ENCODE peak calls at places on chromosomes 16 and 17, in four cellular contexts. One of them, this sample, is unnamed.

GRCh38 chr16:3638916-3639644 is 15.4 kb upstream of the DNASE1 start:
- DNase-seq in Peyer's patch: peak
- DNase-seq in suprapubic skin: no peak
- DNase-seq in heart left ventricle: no peak
- DNase-seq in this sample: no peak

GRCh38 chr17:27226611-27227234 is 67.2 kb upstream of the WSB1 start:
- DNase-seq in Peyer's patch: peak
- DNase-seq in suprapubic skin: no peak
- DNase-seq in heart left ventricle: no peak
- DNase-seq in this sample: no peak

GRCh38 chr17:50582741-50583140 is 22.2 kb downstream of the CACNA1G start:
- DNase-seq in Peyer's patch: no peak
- DNase-seq in suprapubic skin: no peak
- DNase-seq in heart left ventricle: peak
- DNase-seq in this sample: no peak

GRCh38 chr17:60398227-60398959 is 6.5 kb upstream of the USP32 start:
- DNase-seq in Peyer's patch: peak
- DNase-seq in heart left ventricle: no peak
- DNase-seq in suprapubic skin: no peak
- DNase-seq in this sample: no peak

GRCh38 chr17:63631626-63632025 is 9.4 kb downstream of the MAP3K3 start:
- DNase-seq in Peyer's patch: no peak
- DNase-seq in suprapubic skin: no peak
- DNase-seq in heart left ventricle: no peak
- DNase-seq in this sample: no peak

GRCh38 chr17:46031440-46031839 is 32.4 kb downstream of the STH start:
- DNase-seq in Peyer's patch: no peak
- DNase-seq in heart left ventricle: no peak
- DNase-seq in suprapubic skin: no peak
- DNase-seq in this sample: no peak

GRCh38 chr17:3981455-3981854 is 17.2 kb upstream of the ATP2A3 start:
- DNase-seq in suprapubic skin: peak
- DNase-seq in heart left ventricle: no peak
- DNase-seq in Peyer's patch: no peak
- DNase-seq in this sample: no peak

GRCh38 chr17:17503566-17504130 is 7.5 kb upstream of the RASD1 start:
- DNase-seq in Peyer's patch: no peak
- DNase-seq in suprapubic skin: no peak
- DNase-seq in heart left ventricle: peak
- DNase-seq in this sample: no peak

GRCh38 chr16:2761886-2762583 is 9.6 kb downstream of the SRRM2 start:
- DNase-seq in heart left ventricle: no peak
- DNase-seq in Peyer's patch: no peak
- DNase-seq in suprapubic skin: no peak
- DNase-seq in this sample: no peak

GRCh38 chr17:40035162-40035559 is 19.0 kb downstream of the MED24 start:
- DNase-seq in heart left ventricle: no peak
- DNase-seq in Peyer's patch: no peak
- DNase-seq in suprapubic skin: no peak
- DNase-seq in this sample: no peak

GRCh38 chr16:9837481-9837880 is 344.7 kb downstream of the GRIN2A start:
- DNase-seq in heart left ventricle: no peak
- DNase-seq in suprapubic skin: no peak
- DNase-seq in Peyer's patch: no peak
- DNase-seq in this sample: no peak

GRCh38 chr17:66523378-66524174 is 221.2 kb downstream of the PRKCA start:
- DNase-seq in Peyer's patch: peak
- DNase-seq in suprapubic skin: no peak
- DNase-seq in heart left ventricle: no peak
- DNase-seq in this sample: no peak

GRCh38 chr16:3182608-3183444 is 5.2 kb upstream of the OR1F1 start:
- DNase-seq in heart left ventricle: no peak
- DNase-seq in Peyer's patch: peak
- DNase-seq in suprapubic skin: no peak
- DNase-seq in this sample: no peak

GRCh38 chr16:67029249-67030096 is 524 bp downstream of the CBFB start:
- DNase-seq in suprapubic skin: peak
- DNase-seq in heart left ventricle: peak
- DNase-seq in Peyer's patch: peak
- DNase-seq in this sample: peak

GRCh38 chr16:23959801-23960072 is 124.0 kb downstream of the PRKCB start:
- DNase-seq in suprapubic skin: no peak
- DNase-seq in Peyer's patch: no peak
- DNase-seq in heart left ventricle: no peak
- DNase-seq in this sample: no peak

GRCh38 chr16:2095315-2095853 is 40.3 kb downstream of the PKD1 start:
- DNase-seq in Peyer's patch: no peak
- DNase-seq in heart left ventricle: no peak
- DNase-seq in suprapubic skin: no peak
- DNase-seq in this sample: no peak

GRCh38 chr17:72631568-72631967 is 460.9 kb downstream of the SLC39A11 start:
- DNase-seq in suprapubic skin: no peak
- DNase-seq in heart left ventricle: no peak
- DNase-seq in Peyer's patch: no peak
- DNase-seq in this sample: no peak

DNA sequence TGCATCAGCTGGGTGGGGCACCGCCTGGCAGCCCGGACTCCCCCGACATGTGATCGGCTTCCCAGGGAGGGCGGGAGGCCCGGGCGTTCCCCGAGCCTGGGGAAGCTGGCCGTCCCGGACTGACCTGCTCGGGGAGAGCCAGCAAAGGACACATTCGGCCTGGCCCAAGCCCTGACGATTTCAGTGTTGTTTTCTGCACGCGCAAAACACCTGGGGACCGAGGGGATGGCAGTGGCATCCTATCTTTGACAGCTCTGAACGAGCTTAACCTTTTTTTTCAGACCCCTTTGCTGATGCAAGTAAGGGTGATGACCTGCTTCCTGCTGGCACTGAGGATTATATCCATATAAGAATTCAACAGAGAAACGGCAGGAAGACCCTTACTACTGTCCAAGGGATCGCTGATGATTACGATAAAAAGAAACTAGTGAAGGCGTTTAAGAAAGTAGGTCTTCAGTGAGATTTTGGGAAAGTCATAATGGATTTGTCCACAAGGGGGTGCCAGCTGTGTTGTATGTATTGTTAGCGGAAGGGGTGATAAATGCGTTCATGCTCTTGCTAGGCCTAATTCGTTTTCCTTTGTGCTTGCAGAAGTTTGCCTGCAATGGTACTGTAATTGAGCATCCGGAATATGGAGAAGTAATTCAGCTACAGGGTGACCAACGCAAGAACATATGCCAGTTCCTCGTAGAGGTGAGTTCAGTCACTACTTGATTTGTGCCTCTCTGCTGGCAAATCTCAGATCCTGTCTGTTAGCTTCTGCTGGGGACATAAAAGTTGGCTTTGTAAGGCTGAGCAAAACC is 1.0 kb downstream of the EIF1 start:
- DNase-seq in heart left ventricle: no peak
- DNase-seq in Peyer's patch: peak
- DNase-seq in suprapubic skin: no peak
- DNase-seq in this sample: no peak
- TF ChIP-seq POLR2A in heart left ventricle: no peak
- TF ChIP-seq POLR2A in Peyer's patch: no peak
- TF ChIP-seq POLR2A in suprapubic skin: no peak
- TF ChIP-seq POLR2A in this sample: no peak

GRCh38 chr17:9576521-9577401 is at the start of gene CFAP52:
- DNase-seq in heart left ventricle: peak
- DNase-seq in suprapubic skin: peak
- DNase-seq in Peyer's patch: peak
- DNase-seq in this sample: peak

GRCh38 chr17:9577402-9577709 is 914 bp downstream of the CFAP52 start:
- DNase-seq in heart left ventricle: no peak
- DNase-seq in suprapubic skin: no peak
- DNase-seq in Peyer's patch: no peak
- DNase-seq in this sample: no peak

GRCh38 chr17:9571201-9571600 is 4.4 kb downstream of the STX8 start:
- DNase-seq in heart left ventricle: no peak
- DNase-seq in suprapubic skin: no peak
- DNase-seq in Peyer's patch: no peak
- DNase-seq in this sample: no peak

GRCh38 chr17:9575381-9576072 is at the start of gene STX8:
- DNase-seq in Peyer's patch: peak
- DNase-seq in heart left ventricle: peak
- DNase-seq in suprapubic skin: peak
- DNase-seq in this sample: peak
- TF ChIP-seq POLR2A in Peyer's patch: peak
- TF ChIP-seq POLR2A in heart left ventricle: no peak
- TF ChIP-seq POLR2A in suprapubic skin: no peak
- TF ChIP-seq POLR2A in this sample: no peak

GRCh38 chr17:76268991-76269981 is 4.1 kb downstream of the UBALD2 start:
- DNase-seq in suprapubic skin: no peak
- DNase-seq in heart left ventricle: peak
- DNase-seq in Peyer's patch: no peak
- DNase-seq in this sample: no peak
- TF ChIP-seq POLR2A in suprapubic skin: no peak
- TF ChIP-seq POLR2A in heart left ventricle: no peak
- TF ChIP-seq POLR2A in Peyer's patch: no peak
- TF ChIP-seq POLR2A in this sample: no peak

DNA sequence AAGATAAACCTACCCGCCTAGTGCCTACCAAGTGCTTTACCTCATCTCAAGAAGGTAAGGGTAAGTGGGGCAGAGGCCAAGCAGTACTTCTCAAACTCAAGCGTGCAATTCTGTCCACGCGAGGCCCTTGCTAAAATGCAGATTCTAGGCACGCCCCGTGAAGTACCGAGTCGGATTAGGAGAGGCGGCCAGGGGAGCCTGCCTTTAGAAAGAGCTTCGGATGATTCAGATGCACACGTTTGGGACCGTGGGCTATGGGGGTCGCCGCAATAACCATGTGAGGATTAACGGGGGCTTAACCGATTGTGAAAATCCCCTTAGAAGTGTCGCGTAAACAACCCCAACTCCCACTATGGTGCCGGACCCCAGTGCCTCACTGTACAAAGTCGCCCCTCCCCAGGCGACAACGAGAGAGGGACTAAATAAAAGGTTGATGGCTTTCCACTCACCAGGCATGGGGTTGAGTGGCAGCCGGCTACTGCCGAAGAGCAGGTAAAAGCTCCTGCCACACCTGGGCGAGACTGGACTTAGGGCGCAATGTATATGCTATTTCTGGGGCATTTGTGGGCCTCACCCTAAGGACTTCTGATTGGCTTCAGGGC is 681 bp upstream of the SP2 start:
- DNase-seq in Peyer's patch: peak
- DNase-seq in heart left ventricle: no peak
- DNase-seq in suprapubic skin: peak
- DNase-seq in this sample: no peak
- TF ChIP-seq POLR2A in Peyer's patch: peak
- TF ChIP-seq POLR2A in heart left ventricle: peak
- TF ChIP-seq POLR2A in suprapubic skin: peak
- TF ChIP-seq POLR2A in this sample: peak

GRCh38 chr17:38703742-38704644 is 1.1 kb upstream of the MLLT6 start:
- DNase-seq in Peyer's patch: peak
- DNase-seq in heart left ventricle: peak
- DNase-seq in suprapubic skin: peak
- DNase-seq in this sample: peak
- TF ChIP-seq POLR2A in Peyer's patch: no peak
- TF ChIP-seq POLR2A in heart left ventricle: no peak
- TF ChIP-seq POLR2A in suprapubic skin: no peak
- TF ChIP-seq POLR2A in this sample: peak

GRCh38 chr17:56831364-56832095 is 2.2 kb downstream of the C17orf67 start:
- DNase-seq in suprapubic skin: no peak
- DNase-seq in heart left ventricle: no peak
- DNase-seq in Peyer's patch: no peak
- DNase-seq in this sample: no peak
- TF ChIP-seq POLR2A in suprapubic skin: no peak
- TF ChIP-seq POLR2A in heart left ventricle: no peak
- TF ChIP-seq POLR2A in Peyer's patch: no peak
- TF ChIP-seq POLR2A in this sample: no peak

GRCh38 chr16:14424595-14424994 is 205.5 kb downstream of the PARN start:
- DNase-seq in suprapubic skin: no peak
- DNase-seq in heart left ventricle: no peak
- DNase-seq in Peyer's patch: no peak
- DNase-seq in this sample: no peak
- TF ChIP-seq POLR2A in suprapubic skin: no peak
- TF ChIP-seq POLR2A in heart left ventricle: no peak
- TF ChIP-seq POLR2A in Peyer's patch: no peak
- TF ChIP-seq POLR2A in this sample: no peak